ENCODE peak calls at places on chromosomes 2 and 18, in five cellular contexts. One of them, this sample, is unnamed.

GRCh38 chr2:99659874-99660273 is 170.1 kb upstream of the REV1 start:
- DNase-seq in A549: no peak
- DNase-seq in HepG2: no peak
- DNase-seq in endothelial cell of umbilical vein: no peak
- DNase-seq in H1: no peak
- DNase-seq in this sample: no peak

GRCh38 chr18:44819944-44820510 is 139.3 kb downstream of the SETBP1 start:
- DNase-seq in A549: no peak
- DNase-seq in HepG2: no peak
- DNase-seq in endothelial cell of umbilical vein: no peak
- DNase-seq in H1: no peak
- DNase-seq in this sample: no peak

GRCh38 chr18:68215931-68216330 is 499.0 kb downstream of the TMX3 start:
- DNase-seq in A549: no peak
- DNase-seq in HepG2: no peak
- DNase-seq in endothelial cell of umbilical vein: no peak
- DNase-seq in H1: no peak
- DNase-seq in this sample: no peak

GRCh38 chr2:70676301-70677035 is 91.5 kb downstream of the ADD2 start:
- DNase-seq in A549: no peak
- DNase-seq in HepG2: no peak
- DNase-seq in endothelial cell of umbilical vein: no peak
- DNase-seq in H1: no peak
- DNase-seq in this sample: no peak

GRCh38 chr18:51807336-51807735 is 532.7 kb upstream of the DCC start:
- DNase-seq in A549: no peak
- DNase-seq in HepG2: no peak
- DNase-seq in endothelial cell of umbilical vein: no peak
- DNase-seq in H1: no peak
- DNase-seq in this sample: no peak

GRCh38 chr2:216695401-216695821 is at the start of gene IGFBP5:
- DNase-seq in A549: no peak
- DNase-seq in HepG2: no peak
- DNase-seq in endothelial cell of umbilical vein: peak
- DNase-seq in H1: peak
- DNase-seq in this sample: no peak

GRCh38 chr2:172864182-172864581 is 128.5 kb downstream of the RAPGEF4 start:
- DNase-seq in A549: no peak
- DNase-seq in HepG2: peak
- DNase-seq in endothelial cell of umbilical vein: peak
- DNase-seq in H1: peak
- DNase-seq in this sample: peak

GRCh38 chr2:8357738-8358137 is 324.1 kb upstream of the ID2 start:
- DNase-seq in A549: no peak
- DNase-seq in HepG2: no peak
- DNase-seq in endothelial cell of umbilical vein: no peak
- DNase-seq in H1: no peak
- DNase-seq in this sample: no peak

GRCh38 chr2:219228745-219229374 is 576 bp downstream of the ATG9A start:
- DNase-seq in A549: no peak
- DNase-seq in HepG2: no peak
- DNase-seq in endothelial cell of umbilical vein: no peak
- DNase-seq in H1: no peak
- DNase-seq in this sample: no peak

GRCh38 chr2:170823800-170824153 is 7.1 kb downstream of the GAD1 start:
- DNase-seq in A549: no peak
- DNase-seq in HepG2: no peak
- DNase-seq in endothelial cell of umbilical vein: no peak
- DNase-seq in H1: peak
- DNase-seq in this sample: no peak

GRCh38 chr2:221293949-221294736 is 278.0 kb downstream of the EPHA4 start:
- DNase-seq in A549: no peak
- DNase-seq in HepG2: no peak
- DNase-seq in endothelial cell of umbilical vein: no peak
- DNase-seq in H1: no peak
- DNase-seq in this sample: no peak

GRCh38 chr2:1613731-1614354 is 130.5 kb downstream of the PXDN start:
- DNase-seq in A549: no peak
- DNase-seq in HepG2: no peak
- DNase-seq in endothelial cell of umbilical vein: no peak
- DNase-seq in H1: no peak
- DNase-seq in this sample: no peak

GRCh38 chr2:223591596-223591995 is 10.6 kb downstream of the SCG2 start:
- DNase-seq in A549: no peak
- DNase-seq in HepG2: no peak
- DNase-seq in endothelial cell of umbilical vein: no peak
- DNase-seq in H1: no peak
- DNase-seq in this sample: no peak

GRCh38 chr2:72917875-72918660 is 749 bp downstream of the EMX1 start:
- DNase-seq in A549: no peak
- DNase-seq in HepG2: no peak
- DNase-seq in endothelial cell of umbilical vein: no peak
- DNase-seq in H1: peak
- DNase-seq in this sample: no peak

GRCh38 chr2:200091126-200091525 is 135.7 kb downstream of the MAIP1 start:
- DNase-seq in A549: no peak
- DNase-seq in HepG2: no peak
- DNase-seq in endothelial cell of umbilical vein: no peak
- DNase-seq in H1: no peak
- DNase-seq in this sample: no peak

GRCh38 chr2:133568172-133568571 is at the start of gene NCKAP5:
- DNase-seq in A549: peak
- DNase-seq in HepG2: no peak
- DNase-seq in endothelial cell of umbilical vein: peak
- DNase-seq in H1: no peak
- DNase-seq in this sample: no peak

GRCh38 chr2:239033801-239034560 is 186.1 kb downstream of the TWIST2 start:
- DNase-seq in A549: no peak
- DNase-seq in HepG2: no peak
- DNase-seq in endothelial cell of umbilical vein: no peak
- DNase-seq in H1: no peak
- DNase-seq in this sample: no peak

GRCh38 chr2:174544156-174544555 is 53.4 kb downstream of the WIPF1 start:
- DNase-seq in A549: no peak
- DNase-seq in HepG2: peak
- DNase-seq in endothelial cell of umbilical vein: no peak
- DNase-seq in H1: no peak
- DNase-seq in this sample: no peak

GRCh38 chr2:105744091-105744908 is 412 bp upstream of the NCK2 start:
- DNase-seq in A549: peak
- DNase-seq in HepG2: peak
- DNase-seq in endothelial cell of umbilical vein: peak
- DNase-seq in H1: peak
- DNase-seq in this sample: peak

GRCh38 chr2:219197388-219197787 is 9.2 kb upstream of the ZFAND2B start:
- DNase-seq in A549: no peak
- DNase-seq in HepG2: no peak
- DNase-seq in endothelial cell of umbilical vein: no peak
- DNase-seq in H1: no peak
- DNase-seq in this sample: no peak

GRCh38 chr2:237449193-237449797 is 35.3 kb upstream of the COL6A3 start:
- DNase-seq in A549: no peak
- DNase-seq in HepG2: no peak
- DNase-seq in endothelial cell of umbilical vein: peak
- DNase-seq in H1: no peak
- DNase-seq in this sample: no peak

GRCh38 chr2:105671156-105671555 is 73.6 kb upstream of the NCK2 start:
- DNase-seq in A549: no peak
- DNase-seq in HepG2: no peak
- DNase-seq in endothelial cell of umbilical vein: no peak
- DNase-seq in H1: peak
- DNase-seq in this sample: no peak

GRCh38 chr2:174778479-174778962 is 14.2 kb upstream of the CHRNA1 start:
- DNase-seq in A549: no peak
- DNase-seq in HepG2: peak
- DNase-seq in endothelial cell of umbilical vein: no peak
- DNase-seq in H1: no peak
- DNase-seq in this sample: no peak

GRCh38 chr2:38394903-38395341 is 17.8 kb upstream of the ATL2 start:
- DNase-seq in A549: no peak
- DNase-seq in HepG2: no peak
- DNase-seq in endothelial cell of umbilical vein: no peak
- DNase-seq in H1: no peak
- DNase-seq in this sample: no peak

DNA sequence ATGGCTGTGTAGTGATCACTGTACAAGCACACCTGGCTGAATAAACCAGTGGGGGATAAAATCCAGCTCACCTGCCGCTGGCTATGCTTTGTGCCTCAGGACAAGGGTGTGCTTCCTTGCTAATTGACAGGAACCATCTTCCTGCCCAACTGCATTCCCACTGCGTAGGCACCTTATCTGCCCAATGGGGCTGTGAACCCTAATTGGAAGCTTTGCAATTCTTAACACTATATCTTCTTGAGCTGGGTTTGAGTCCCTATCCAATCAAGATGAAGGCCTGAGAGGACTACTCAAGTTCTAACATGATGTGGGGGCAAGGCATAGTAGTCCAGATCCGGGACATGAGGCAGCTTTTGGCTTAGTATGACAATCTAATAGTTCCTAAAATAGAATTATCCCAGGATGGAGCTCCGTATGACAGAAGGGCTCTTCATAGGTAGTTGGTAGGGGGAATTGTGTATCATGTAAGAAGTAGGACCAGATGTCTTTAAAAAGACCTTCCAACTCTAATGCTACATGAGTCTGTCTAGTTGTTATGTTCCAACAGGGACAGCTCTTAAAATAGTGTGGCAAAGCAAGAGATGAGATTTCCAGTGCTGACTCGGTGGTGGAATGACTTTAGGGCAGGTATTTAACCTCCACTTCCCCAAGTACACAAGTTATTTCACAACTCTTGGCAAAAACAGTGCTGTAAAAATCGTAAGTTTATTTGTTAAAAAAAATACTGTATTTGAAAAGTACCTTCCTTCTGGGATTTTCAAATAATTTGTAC is 2.3 kb upstream of the TMEM150A start:
- DNase-seq in A549: no peak
- DNase-seq in HepG2: no peak
- DNase-seq in endothelial cell of umbilical vein: no peak
- DNase-seq in H1: no peak
- DNase-seq in this sample: no peak
- H3K4me3 ChIP-seq in A549: no peak
- H3K4me3 ChIP-seq in HepG2: peak
- H3K4me3 ChIP-seq in endothelial cell of umbilical vein: no peak
- H3K4me3 ChIP-seq in H1: no peak
- H3K4me3 ChIP-seq in this sample: no peak

GRCh38 chr18:30492552-30493129 is 549.9 kb downstream of the DSC3 start:
- DNase-seq in A549: no peak
- DNase-seq in HepG2: no peak
- DNase-seq in endothelial cell of umbilical vein: no peak
- DNase-seq in H1: no peak
- DNase-seq in this sample: no peak
- TF ChIP-seq MAX in A549: no peak
- TF ChIP-seq MAX in HepG2: no peak
- TF ChIP-seq MAX in endothelial cell of umbilical vein: no peak
- TF ChIP-seq MAX in H1: no peak
- TF ChIP-seq MAX in this sample: no peak

DNA sequence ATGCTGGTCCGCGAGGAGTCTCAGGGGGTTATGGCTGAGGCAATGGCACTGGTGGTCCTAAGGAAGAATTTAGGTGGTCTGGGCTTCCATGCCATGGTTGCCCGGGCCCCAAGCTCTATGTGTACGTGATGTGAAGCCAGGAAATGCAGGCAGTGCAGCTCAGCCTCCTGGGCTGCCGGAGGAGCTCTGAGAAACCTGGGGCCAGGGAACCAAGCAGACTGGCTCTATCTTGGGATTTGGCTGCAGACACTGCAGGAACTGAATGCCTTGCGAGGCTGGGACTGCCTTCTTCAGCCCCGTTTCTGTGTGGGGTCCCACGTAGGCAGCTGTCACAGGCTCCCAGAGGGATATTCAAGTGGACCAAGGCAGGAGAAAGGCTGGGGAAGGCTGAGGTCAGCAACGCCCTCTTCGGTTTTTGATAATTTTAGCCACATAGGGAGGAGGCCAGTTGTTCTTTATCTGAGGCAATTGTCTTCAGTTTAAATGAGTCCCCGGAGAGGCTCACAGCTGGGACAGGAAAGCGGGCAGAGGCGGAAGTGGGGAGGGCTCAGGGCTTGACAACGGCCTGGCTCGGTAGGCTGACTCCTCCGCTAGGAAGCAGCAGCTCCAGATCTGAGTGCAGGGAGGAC is 77.7 kb downstream of the RHOB start:
- DNase-seq in A549: no peak
- DNase-seq in HepG2: no peak
- DNase-seq in endothelial cell of umbilical vein: no peak
- DNase-seq in H1: no peak
- DNase-seq in this sample: peak
- TF ChIP-seq JUN in A549: no peak
- TF ChIP-seq JUN in HepG2: no peak
- TF ChIP-seq JUN in endothelial cell of umbilical vein: no peak
- TF ChIP-seq JUN in H1: no peak
- TF ChIP-seq JUN in this sample: no peak

DNA sequence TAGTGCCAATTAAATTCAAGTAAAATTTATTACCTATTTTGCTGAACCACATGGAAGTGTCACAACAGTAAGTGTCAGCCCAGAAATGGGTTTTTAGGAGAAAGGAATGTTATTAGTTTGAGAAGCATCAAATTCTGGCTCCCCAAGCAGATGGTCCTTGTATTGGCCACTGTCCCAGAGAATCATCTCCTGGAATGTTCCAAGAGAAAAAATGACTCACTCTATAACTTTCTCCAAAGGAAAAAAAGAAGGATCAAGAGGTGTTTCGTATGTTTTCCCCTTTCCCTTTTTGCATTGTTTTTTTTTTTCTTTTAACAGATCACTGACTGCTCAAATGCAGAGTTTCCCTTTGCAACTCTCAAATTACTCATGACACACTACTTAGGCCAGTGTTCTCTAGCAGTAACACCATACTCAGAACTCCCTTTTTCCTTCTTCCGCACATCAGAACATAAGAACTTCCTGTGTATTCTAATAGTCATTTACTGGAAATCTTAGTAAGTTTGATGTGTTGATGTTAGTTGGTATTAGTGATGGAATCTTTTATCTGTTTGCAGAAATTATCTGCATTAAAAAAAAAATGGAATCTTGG is 390.3 kb downstream of the GPD2 start:
- DNase-seq in A549: no peak
- DNase-seq in HepG2: no peak
- DNase-seq in endothelial cell of umbilical vein: no peak
- DNase-seq in H1: no peak
- DNase-seq in this sample: no peak
- H3K4me3 ChIP-seq in A549: no peak
- H3K4me3 ChIP-seq in HepG2: no peak
- H3K4me3 ChIP-seq in endothelial cell of umbilical vein: no peak
- H3K4me3 ChIP-seq in H1: no peak
- H3K4me3 ChIP-seq in this sample: no peak

GRCh38 chr18:74082476-74083070 is 65.1 kb downstream of the FBXO15 start:
- DNase-seq in A549: peak
- DNase-seq in HepG2: peak
- DNase-seq in endothelial cell of umbilical vein: no peak
- DNase-seq in H1: peak
- DNase-seq in this sample: peak
- TF ChIP-seq MAX in A549: no peak
- TF ChIP-seq MAX in HepG2: no peak
- TF ChIP-seq MAX in endothelial cell of umbilical vein: no peak
- TF ChIP-seq MAX in H1: peak
- TF ChIP-seq MAX in this sample: no peak

This sample was measured in K562.